ENCODE peak calls at places on chromosome 19, in five cellular contexts. One of them, this sample, is unnamed. For H3K4me1, the result is how much of the 10 kb centered on the place peaks cover.

GRCh38 chr19:1102407-1103106 is 1.2 kb upstream of the GPX4 start:
- DNase-seq in Peyer's patch: no peak
- DNase-seq in transverse colon: peak
- DNase-seq in uterus: peak
- DNase-seq in thyroid gland: peak
- DNase-seq in this sample: no peak

GRCh38 chr19:38263696-38264485 is 482 bp upstream of the SPINT2 start:
- DNase-seq in Peyer's patch: peak
- DNase-seq in transverse colon: peak
- DNase-seq in uterus: no peak
- DNase-seq in thyroid gland: peak
- DNase-seq in this sample: peak

GRCh38 chr19:1311543-1312091 is 25.9 kb downstream of the EFNA2 start:
- DNase-seq in Peyer's patch: no peak
- DNase-seq in transverse colon: no peak
- DNase-seq in uterus: no peak
- DNase-seq in thyroid gland: no peak
- DNase-seq in this sample: peak

GRCh38 chr19:22545751-22546150 is 88.4 kb upstream of the ZNF492 start:
- DNase-seq in Peyer's patch: no peak
- DNase-seq in transverse colon: peak
- DNase-seq in uterus: peak
- DNase-seq in thyroid gland: peak
- DNase-seq in this sample: no peak

GRCh38 chr19:38135150-38135998 is 88.6 kb downstream of the DPF1 start:
- DNase-seq in Peyer's patch: no peak
- DNase-seq in transverse colon: no peak
- DNase-seq in uterus: no peak
- DNase-seq in thyroid gland: no peak
- DNase-seq in this sample: no peak

GRCh38 chr19:33684550-33685303 is 63.0 kb downstream of the CHST8 start:
- DNase-seq in Peyer's patch: no peak
- DNase-seq in transverse colon: no peak
- DNase-seq in uterus: no peak
- DNase-seq in thyroid gland: peak
- DNase-seq in this sample: no peak

GRCh38 chr19:42066075-42066754 is 3.8 kb downstream of the GRIK5 start:
- DNase-seq in Peyer's patch: no peak
- DNase-seq in transverse colon: no peak
- DNase-seq in uterus: no peak
- DNase-seq in thyroid gland: peak
- DNase-seq in this sample: no peak

GRCh38 chr19:30441011-30441410 is 68.8 kb downstream of the ZNF536 start:
- DNase-seq in Peyer's patch: no peak
- DNase-seq in transverse colon: no peak
- DNase-seq in uterus: no peak
- DNase-seq in thyroid gland: no peak
- DNase-seq in this sample: no peak

GRCh38 chr19:2336528-2337328 is 8.2 kb downstream of the SPPL2B start:
- DNase-seq in Peyer's patch: no peak
- DNase-seq in transverse colon: no peak
- DNase-seq in uterus: no peak
- DNase-seq in thyroid gland: no peak
- DNase-seq in this sample: no peak

GRCh38 chr19:30908262-30908771 is 440.9 kb downstream of the TSHZ3 start:
- DNase-seq in Peyer's patch: no peak
- DNase-seq in transverse colon: no peak
- DNase-seq in uterus: no peak
- DNase-seq in thyroid gland: no peak
- DNase-seq in this sample: no peak

GRCh38 chr19:48934837-48935236 is 1.3 kb downstream of the DHDH start:
- DNase-seq in Peyer's patch: no peak
- DNase-seq in transverse colon: no peak
- DNase-seq in uterus: no peak
- DNase-seq in thyroid gland: no peak
- DNase-seq in this sample: no peak

GRCh38 chr19:33449799-33450198 is 71.8 kb downstream of the PEPD start:
- DNase-seq in Peyer's patch: no peak
- DNase-seq in transverse colon: no peak
- DNase-seq in uterus: no peak
- DNase-seq in thyroid gland: no peak
- DNase-seq in this sample: no peak

GRCh38 chr19:1837625-1838105 is 10.6 kb downstream of the REXO1 start:
- DNase-seq in Peyer's patch: no peak
- DNase-seq in transverse colon: peak
- DNase-seq in uterus: no peak
- DNase-seq in thyroid gland: no peak
- DNase-seq in this sample: no peak

GRCh38 chr19:11164879-11165406 is 9.4 kb upstream of the SPC24 start:
- DNase-seq in Peyer's patch: no peak
- DNase-seq in transverse colon: peak
- DNase-seq in uterus: peak
- DNase-seq in thyroid gland: peak
- DNase-seq in this sample: peak

GRCh38 chr19:40284501-40285352 is at the start of gene AKT2:
- DNase-seq in Peyer's patch: peak
- DNase-seq in transverse colon: no peak
- DNase-seq in uterus: no peak
- DNase-seq in thyroid gland: peak
- DNase-seq in this sample: no peak
- TF ChIP-seq POLR2A in Peyer's patch: no peak
- TF ChIP-seq POLR2A in transverse colon: peak
- TF ChIP-seq POLR2A in uterus: peak
- TF ChIP-seq POLR2A in thyroid gland: no peak
- TF ChIP-seq POLR2A in this sample: no peak

GRCh38 chr19:13573268-13573667 is 67.0 kb upstream of the CACNA1A start:
- DNase-seq in Peyer's patch: no peak
- DNase-seq in transverse colon: no peak
- DNase-seq in uterus: no peak
- DNase-seq in thyroid gland: no peak
- DNase-seq in this sample: no peak

GRCh38 chr19:13576726-13577125 is 70.4 kb upstream of the CACNA1A start:
- DNase-seq in Peyer's patch: no peak
- DNase-seq in transverse colon: no peak
- DNase-seq in uterus: no peak
- DNase-seq in thyroid gland: no peak
- DNase-seq in this sample: no peak

GRCh38 chr19:13579388-13580060 is 73.2 kb upstream of the CACNA1A start:
- DNase-seq in Peyer's patch: no peak
- DNase-seq in transverse colon: no peak
- DNase-seq in uterus: no peak
- DNase-seq in thyroid gland: no peak
- DNase-seq in this sample: no peak

GRCh38 chr19:13574933-13575332 is 68.7 kb upstream of the CACNA1A start:
- DNase-seq in Peyer's patch: no peak
- DNase-seq in transverse colon: no peak
- DNase-seq in uterus: no peak
- DNase-seq in thyroid gland: no peak
- DNase-seq in this sample: no peak
- H3K4me3 ChIP-seq in Peyer's patch: no peak
- H3K4me3 ChIP-seq in transverse colon: no peak
- H3K4me3 ChIP-seq in uterus: no peak
- H3K4me3 ChIP-seq in thyroid gland: no peak
- H3K4me3 ChIP-seq in this sample: no peak

GRCh38 chr19:36060430-36060829 is 5.7 kb downstream of the WDR62 start:
- DNase-seq in Peyer's patch: no peak
- DNase-seq in transverse colon: peak
- DNase-seq in uterus: peak
- DNase-seq in thyroid gland: no peak
- DNase-seq in this sample: peak
- H3K4me1 ChIP-seq in Peyer's patch: under half
- H3K4me1 ChIP-seq in transverse colon: under half
- H3K4me1 ChIP-seq in uterus: under half
- H3K4me1 ChIP-seq in thyroid gland: under half
- H3K4me1 ChIP-seq in this sample: under half

DNA sequence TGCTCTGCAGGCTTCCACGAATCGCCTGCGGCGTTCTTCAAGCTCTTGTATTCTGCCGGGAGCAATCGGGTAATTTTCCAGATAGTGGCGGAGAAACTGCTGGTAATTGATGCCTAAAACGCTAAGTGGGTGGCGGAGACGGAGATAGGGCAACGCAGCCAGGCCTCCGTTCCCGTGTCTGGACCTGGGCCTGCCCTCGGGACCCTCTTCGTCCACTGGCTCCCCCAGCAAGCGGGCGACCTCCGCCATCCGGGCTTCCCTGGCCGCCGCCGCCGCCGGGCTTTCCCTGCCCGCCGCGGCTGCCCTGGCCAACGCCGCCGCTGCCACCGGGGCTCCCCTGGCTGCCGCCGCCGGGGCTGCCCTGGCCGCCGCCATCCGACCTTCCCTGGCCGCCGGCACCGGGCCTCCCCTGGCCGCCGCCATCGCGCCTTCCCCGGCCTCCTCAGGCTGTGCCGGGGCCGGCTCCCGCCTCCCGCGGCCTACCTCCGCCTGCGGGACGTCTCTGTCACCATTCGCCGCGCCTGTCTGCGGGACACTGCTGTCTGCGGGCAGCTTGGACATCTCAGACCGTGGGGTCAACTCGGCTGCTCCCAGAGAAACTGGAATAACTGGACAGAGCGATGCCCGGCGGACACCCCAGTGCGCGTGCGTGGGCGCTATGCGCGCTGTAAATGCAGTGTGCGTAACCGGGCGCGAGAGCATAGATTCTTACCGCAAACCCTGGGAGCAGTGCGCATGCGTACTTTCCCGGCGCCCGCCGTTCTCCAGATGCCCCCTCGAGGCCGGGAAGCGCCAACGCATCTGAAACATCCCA is at the start of gene EID2:
- DNase-seq in Peyer's patch: peak
- DNase-seq in transverse colon: peak
- DNase-seq in uterus: peak
- DNase-seq in thyroid gland: peak
- DNase-seq in this sample: peak
- TF ChIP-seq POLR2A in Peyer's patch: peak
- TF ChIP-seq POLR2A in transverse colon: peak
- TF ChIP-seq POLR2A in uterus: peak
- TF ChIP-seq POLR2A in thyroid gland: peak
- TF ChIP-seq POLR2A in this sample: peak

GRCh38 chr19:8392017-8392591 is 1.9 kb downstream of the RAB11B start:
- DNase-seq in Peyer's patch: no peak
- DNase-seq in transverse colon: no peak
- DNase-seq in uterus: no peak
- DNase-seq in thyroid gland: peak
- DNase-seq in this sample: peak
- H3K4me3 ChIP-seq in Peyer's patch: no peak
- H3K4me3 ChIP-seq in transverse colon: peak
- H3K4me3 ChIP-seq in uterus: no peak
- H3K4me3 ChIP-seq in thyroid gland: no peak
- H3K4me3 ChIP-seq in this sample: no peak

GRCh38 chr19:43700368-43701015 is 15.4 kb upstream of the IRGC start:
- DNase-seq in Peyer's patch: no peak
- DNase-seq in transverse colon: peak
- DNase-seq in uterus: peak
- DNase-seq in thyroid gland: no peak
- DNase-seq in this sample: no peak
- H3K4me1 ChIP-seq in Peyer's patch: under half
- H3K4me1 ChIP-seq in transverse colon: under half
- H3K4me1 ChIP-seq in uterus: under half
- H3K4me1 ChIP-seq in thyroid gland: under half
- H3K4me1 ChIP-seq in this sample: under half

DNA sequence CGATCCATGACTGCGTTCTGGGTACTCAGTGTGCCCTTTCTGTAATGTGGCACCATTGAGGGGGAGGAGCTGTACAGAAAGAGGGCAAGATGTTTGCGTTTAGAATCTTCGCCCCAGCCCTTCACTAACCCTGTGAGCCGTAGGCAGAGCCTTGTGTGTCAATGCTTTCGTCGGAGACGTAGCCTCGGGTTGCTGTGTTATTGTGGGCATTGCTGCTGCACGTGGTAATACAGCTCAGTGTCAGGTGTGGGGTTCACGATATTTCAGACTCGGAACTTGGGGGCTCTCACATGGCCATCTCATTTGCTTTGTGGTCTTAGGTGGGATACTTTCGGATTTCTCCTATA is 6.1 kb downstream of the RPS9 start:
- DNase-seq in Peyer's patch: no peak
- DNase-seq in transverse colon: no peak
- DNase-seq in uterus: no peak
- DNase-seq in thyroid gland: no peak
- DNase-seq in this sample: no peak
- TF ChIP-seq POLR2A in Peyer's patch: no peak
- TF ChIP-seq POLR2A in transverse colon: no peak
- TF ChIP-seq POLR2A in uterus: no peak
- TF ChIP-seq POLR2A in thyroid gland: no peak
- TF ChIP-seq POLR2A in this sample: no peak

GRCh38 chr19:3699741-3700241 is 477 bp downstream of the PIP5K1C start:
- DNase-seq in Peyer's patch: no peak
- DNase-seq in transverse colon: no peak
- DNase-seq in uterus: no peak
- DNase-seq in thyroid gland: no peak
- DNase-seq in this sample: no peak
- H3K4me3 ChIP-seq in Peyer's patch: peak
- H3K4me3 ChIP-seq in transverse colon: peak
- H3K4me3 ChIP-seq in uterus: peak
- H3K4me3 ChIP-seq in thyroid gland: peak
- H3K4me3 ChIP-seq in this sample: peak

DNA sequence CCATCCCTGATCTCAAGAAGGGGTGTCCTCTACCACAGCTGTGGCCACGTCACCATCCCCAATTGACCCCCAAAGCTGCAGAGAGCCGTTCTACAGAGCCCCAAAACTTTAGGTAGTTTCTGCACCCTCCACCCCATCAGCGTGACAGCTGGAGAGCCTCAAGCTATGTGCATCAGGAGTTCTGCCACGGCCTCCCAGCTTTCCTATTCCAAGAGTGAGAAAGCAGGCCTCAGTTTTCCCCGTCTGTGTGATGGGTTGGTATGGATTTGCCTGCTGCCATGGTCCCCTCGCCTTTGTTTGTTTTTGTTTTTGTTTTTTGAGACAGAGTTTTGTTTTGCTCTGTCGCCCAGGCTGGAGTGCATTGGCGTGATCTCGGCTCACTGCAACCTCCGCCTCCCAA is 1.5 kb downstream of the BCL3 start:
- DNase-seq in Peyer's patch: no peak
- DNase-seq in transverse colon: no peak
- DNase-seq in uterus: no peak
- DNase-seq in thyroid gland: no peak
- DNase-seq in this sample: no peak
- H3K4me1 ChIP-seq in Peyer's patch: under half
- H3K4me1 ChIP-seq in transverse colon: half or more
- H3K4me1 ChIP-seq in uterus: under half
- H3K4me1 ChIP-seq in thyroid gland: half or more
- H3K4me1 ChIP-seq in this sample: under half

This sample was measured in right lobe of liver.